ENCODE peak calls at places on chromosomes 7 and 10, in five cellular contexts. One of them, this sample, is unnamed.

GRCh38 chr10:36888925-36889573 is 236.3 kb upstream of the ANKRD30A start:
- DNase-seq in lower leg skin: no peak
- DNase-seq in GM12891: peak; percentile 5
- DNase-seq in body of pancreas: peak; percentile 30
- DNase-seq in sigmoid colon: no peak
- DNase-seq in this sample: peak; percentile 77

GRCh38 chr7:49001610-49002033 is 77.3 kb downstream of the CDC14C start:
- DNase-seq in lower leg skin: no peak
- DNase-seq in GM12891: no peak
- DNase-seq in body of pancreas: peak; percentile 13
- DNase-seq in sigmoid colon: no peak
- DNase-seq in this sample: no peak

GRCh38 chr10:29377333-29377961 is 88.6 kb downstream of the LYZL1 start:
- DNase-seq in lower leg skin: no peak
- DNase-seq in GM12891: no peak
- DNase-seq in body of pancreas: peak; percentile 23
- DNase-seq in sigmoid colon: no peak
- DNase-seq in this sample: no peak

GRCh38 chr7:124945680-124946079 is 16.1 kb upstream of the POT1 start:
- DNase-seq in lower leg skin: no peak
- DNase-seq in GM12891: no peak
- DNase-seq in body of pancreas: no peak
- DNase-seq in sigmoid colon: no peak
- DNase-seq in this sample: no peak

GRCh38 chr7:75968561-75969001 is 25.8 kb downstream of the TMEM120A start:
- DNase-seq in lower leg skin: no peak
- DNase-seq in GM12891: no peak
- DNase-seq in body of pancreas: no peak
- DNase-seq in sigmoid colon: peak; percentile 88
- DNase-seq in this sample: peak; percentile 89

GRCh38 chr10:12483996-12484944 is 134.9 kb downstream of the CAMK1D start:
- DNase-seq in lower leg skin: no peak
- DNase-seq in GM12891: no peak
- DNase-seq in body of pancreas: no peak
- DNase-seq in sigmoid colon: no peak
- DNase-seq in this sample: no peak

GRCh38 chr7:11343818-11344413 is 370.2 kb downstream of the PHF14 start:
- DNase-seq in lower leg skin: no peak
- DNase-seq in GM12891: no peak
- DNase-seq in body of pancreas: no peak
- DNase-seq in sigmoid colon: no peak
- DNase-seq in this sample: peak; percentile 1

GRCh38 chr10:121165276-121165675 is 314.1 kb downstream of the WDR11 start:
- DNase-seq in lower leg skin: no peak
- DNase-seq in GM12891: no peak
- DNase-seq in body of pancreas: no peak
- DNase-seq in sigmoid colon: no peak
- DNase-seq in this sample: no peak

GRCh38 chr7:131486346-131486745 is 70.1 kb downstream of the PODXL start:
- DNase-seq in lower leg skin: no peak
- DNase-seq in GM12891: no peak
- DNase-seq in body of pancreas: no peak
- DNase-seq in sigmoid colon: no peak
- DNase-seq in this sample: no peak

GRCh38 chr10:86961481-86962091 is 3.2 kb downstream of the SNCG start:
- DNase-seq in lower leg skin: no peak
- DNase-seq in GM12891: no peak
- DNase-seq in body of pancreas: no peak
- DNase-seq in sigmoid colon: peak; percentile 53
- DNase-seq in this sample: no peak

GRCh38 chr10:77264107-77264506 is 373.5 kb downstream of the KCNMA1 start:
- DNase-seq in lower leg skin: no peak
- DNase-seq in GM12891: no peak
- DNase-seq in body of pancreas: no peak
- DNase-seq in sigmoid colon: no peak
- DNase-seq in this sample: no peak

GRCh38 chr10:73860050-73860491 is 14.3 kb downstream of the CAMK2G start:
- DNase-seq in lower leg skin: no peak
- DNase-seq in GM12891: no peak
- DNase-seq in body of pancreas: no peak
- DNase-seq in sigmoid colon: no peak
- DNase-seq in this sample: no peak

GRCh38 chr10:48253970-48254657 is 20.4 kb downstream of the FRMPD2 start:
- DNase-seq in lower leg skin: no peak
- DNase-seq in GM12891: no peak
- DNase-seq in body of pancreas: no peak
- DNase-seq in sigmoid colon: peak; percentile 24
- DNase-seq in this sample: no peak

GRCh38 chr7:43232376-43232775 is 119.9 kb downstream of the HECW1 start:
- DNase-seq in lower leg skin: no peak
- DNase-seq in GM12891: no peak
- DNase-seq in body of pancreas: no peak
- DNase-seq in sigmoid colon: no peak
- DNase-seq in this sample: no peak

GRCh38 chr10:77029684-77030407 is 607.8 kb downstream of the KCNMA1 start:
- DNase-seq in lower leg skin: no peak
- DNase-seq in GM12891: no peak
- DNase-seq in body of pancreas: no peak
- DNase-seq in sigmoid colon: no peak
- DNase-seq in this sample: no peak

GRCh38 chr10:17348111-17349008 is 106.0 kb downstream of the ST8SIA6 start:
- DNase-seq in lower leg skin: no peak
- DNase-seq in GM12891: no peak
- DNase-seq in body of pancreas: peak; percentile 84
- DNase-seq in sigmoid colon: peak; percentile 70
- DNase-seq in this sample: peak; percentile 67

GRCh38 chr10:17343118-17343517 is 111.3 kb downstream of the ST8SIA6 start:
- DNase-seq in lower leg skin: no peak
- DNase-seq in GM12891: no peak
- DNase-seq in body of pancreas: no peak
- DNase-seq in sigmoid colon: no peak
- DNase-seq in this sample: no peak

GRCh38 chr10:17349009-17349349 is 105.4 kb downstream of the ST8SIA6 start:
- DNase-seq in lower leg skin: no peak
- DNase-seq in GM12891: no peak
- DNase-seq in body of pancreas: no peak
- DNase-seq in sigmoid colon: no peak
- DNase-seq in this sample: no peak

GRCh38 chr10:17340144-17340829 is 112.2 kb downstream of the VIM start:
- DNase-seq in lower leg skin: no peak
- DNase-seq in GM12891: no peak
- DNase-seq in body of pancreas: no peak
- DNase-seq in sigmoid colon: no peak
- DNase-seq in this sample: no peak

DNA sequence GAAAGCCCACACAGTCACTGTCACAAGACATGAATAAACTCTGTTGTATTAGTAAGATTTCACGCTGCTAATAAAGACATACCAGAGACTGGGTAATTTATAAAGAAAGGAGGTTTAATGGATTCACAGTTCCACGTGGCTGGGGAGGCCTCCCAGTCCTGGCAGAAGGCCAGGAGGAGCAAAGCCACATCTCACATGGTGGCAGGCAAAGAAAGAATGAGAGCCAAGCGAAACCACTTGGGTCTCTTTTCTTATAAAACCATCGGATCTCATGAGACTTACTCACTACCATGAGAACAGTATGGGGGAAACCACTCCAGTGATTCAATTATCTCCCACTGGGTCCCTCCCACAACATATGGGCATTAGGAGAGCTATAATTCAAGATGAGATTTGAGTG is 110.2 kb downstream of the ST8SIA6 start:
- DNase-seq in lower leg skin: no peak
- DNase-seq in GM12891: no peak
- DNase-seq in body of pancreas: no peak
- DNase-seq in sigmoid colon: no peak
- DNase-seq in this sample: no peak
- TF ChIP-seq POLR2A in lower leg skin: no peak
- TF ChIP-seq POLR2A in GM12891: no peak
- TF ChIP-seq POLR2A in body of pancreas: no peak
- TF ChIP-seq POLR2A in sigmoid colon: no peak
- TF ChIP-seq POLR2A in this sample: no peak

GRCh38 chr7:2019693-2020511 is 212.8 kb downstream of the MAD1L1 start:
- DNase-seq in lower leg skin: peak; percentile 50
- DNase-seq in GM12891: peak; percentile 80
- DNase-seq in body of pancreas: peak; percentile 30
- DNase-seq in sigmoid colon: peak; percentile 78
- DNase-seq in this sample: peak; percentile 59
- TF ChIP-seq POLR2A in lower leg skin: no peak
- TF ChIP-seq POLR2A in GM12891: no peak
- TF ChIP-seq POLR2A in body of pancreas: peak; percentile 39
- TF ChIP-seq POLR2A in sigmoid colon: no peak
- TF ChIP-seq POLR2A in this sample: no peak

GRCh38 chr10:114650831-114651230 is 7.2 kb downstream of the ABLIM1 start:
- DNase-seq in lower leg skin: no peak
- DNase-seq in GM12891: no peak
- DNase-seq in body of pancreas: no peak
- DNase-seq in sigmoid colon: no peak
- DNase-seq in this sample: no peak
- TF ChIP-seq POLR2A in lower leg skin: no peak
- TF ChIP-seq POLR2A in GM12891: no peak
- TF ChIP-seq POLR2A in body of pancreas: no peak
- TF ChIP-seq POLR2A in sigmoid colon: no peak
- TF ChIP-seq POLR2A in this sample: no peak

GRCh38 chr10:119045561-119045960 is 16.0 kb downstream of the NANOS1 start:
- DNase-seq in lower leg skin: no peak
- DNase-seq in GM12891: no peak
- DNase-seq in body of pancreas: no peak
- DNase-seq in sigmoid colon: no peak
- DNase-seq in this sample: no peak

GRCh38 chr10:119039161-119039560 is 9.6 kb downstream of the NANOS1 start:
- DNase-seq in lower leg skin: no peak
- DNase-seq in GM12891: no peak
- DNase-seq in body of pancreas: no peak
- DNase-seq in sigmoid colon: no peak
- DNase-seq in this sample: no peak

GRCh38 chr10:119041332-119041731 is 11.8 kb downstream of the NANOS1 start:
- DNase-seq in lower leg skin: no peak
- DNase-seq in GM12891: no peak
- DNase-seq in body of pancreas: no peak
- DNase-seq in sigmoid colon: no peak
- DNase-seq in this sample: no peak

DNA sequence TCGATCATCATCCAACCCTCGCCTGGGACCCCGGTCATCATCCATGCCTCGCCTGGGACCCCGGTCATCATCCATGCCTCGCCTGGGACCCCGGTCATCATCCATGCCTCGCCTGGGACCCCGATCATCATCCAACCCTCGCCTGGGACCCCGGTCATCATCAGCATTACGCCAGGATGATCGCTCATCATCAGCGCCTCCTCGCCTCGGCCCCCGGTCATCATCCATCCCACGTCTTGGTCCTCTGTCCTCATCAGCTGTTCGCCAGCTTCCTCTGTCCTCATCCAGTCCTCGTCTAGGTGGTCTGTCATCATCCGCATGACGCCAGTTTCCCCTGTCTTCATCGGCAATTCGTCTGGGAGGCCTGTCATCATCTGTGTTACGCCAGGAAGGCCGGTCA is 12.7 kb downstream of the NANOS1 start:
- DNase-seq in lower leg skin: no peak
- DNase-seq in GM12891: no peak
- DNase-seq in body of pancreas: no peak
- DNase-seq in sigmoid colon: no peak
- DNase-seq in this sample: no peak
- TF ChIP-seq POLR2A in lower leg skin: no peak
- TF ChIP-seq POLR2A in GM12891: peak; percentile 36
- TF ChIP-seq POLR2A in body of pancreas: no peak
- TF ChIP-seq POLR2A in sigmoid colon: no peak
- TF ChIP-seq POLR2A in this sample: no peak

GRCh38 chr10:62651341-62651740 is 153.2 kb upstream of the ADO start:
- DNase-seq in lower leg skin: no peak
- DNase-seq in GM12891: no peak
- DNase-seq in body of pancreas: no peak
- DNase-seq in sigmoid colon: no peak
- DNase-seq in this sample: no peak

GRCh38 chr10:62652564-62652963 is 152.0 kb upstream of the ADO start:
- DNase-seq in lower leg skin: no peak
- DNase-seq in GM12891: no peak
- DNase-seq in body of pancreas: no peak
- DNase-seq in sigmoid colon: no peak
- DNase-seq in this sample: no peak

GRCh38 chr10:62654966-62655336 is 149.6 kb upstream of the ADO start:
- DNase-seq in lower leg skin: no peak
- DNase-seq in GM12891: no peak
- DNase-seq in body of pancreas: no peak
- DNase-seq in sigmoid colon: no peak
- DNase-seq in this sample: no peak

GRCh38 chr10:62652114-62652513 is 152.4 kb upstream of the ADO start:
- DNase-seq in lower leg skin: no peak
- DNase-seq in GM12891: no peak
- DNase-seq in body of pancreas: no peak
- DNase-seq in sigmoid colon: no peak
- DNase-seq in this sample: no peak

GRCh38 chr10:62653254-62653653 is 151.3 kb upstream of the ADO start:
- DNase-seq in lower leg skin: no peak
- DNase-seq in GM12891: peak; percentile 18
- DNase-seq in body of pancreas: no peak
- DNase-seq in sigmoid colon: no peak
- DNase-seq in this sample: no peak
- TF ChIP-seq POLR2A in lower leg skin: no peak
- TF ChIP-seq POLR2A in GM12891: no peak
- TF ChIP-seq POLR2A in body of pancreas: no peak
- TF ChIP-seq POLR2A in sigmoid colon: no peak
- TF ChIP-seq POLR2A in this sample: no peak

GRCh38 chr10:43396928-43397624 is 11.9 kb downstream of the HNRNPF start:
- DNase-seq in lower leg skin: peak; percentile 87
- DNase-seq in GM12891: peak; percentile 84
- DNase-seq in body of pancreas: peak; percentile 94
- DNase-seq in sigmoid colon: peak; percentile 94
- DNase-seq in this sample: peak; percentile 96

GRCh38 chr10:43399911-43400310 is 9.1 kb downstream of the HNRNPF start:
- DNase-seq in lower leg skin: no peak
- DNase-seq in GM12891: no peak
- DNase-seq in body of pancreas: no peak
- DNase-seq in sigmoid colon: peak; percentile 19
- DNase-seq in this sample: no peak

GRCh38 chr10:43396061-43396927 is 12.7 kb downstream of the HNRNPF start:
- DNase-seq in lower leg skin: peak; percentile 62
- DNase-seq in GM12891: peak; percentile 86
- DNase-seq in body of pancreas: peak; percentile 81
- DNase-seq in sigmoid colon: peak; percentile 91
- DNase-seq in this sample: peak; percentile 83

GRCh38 chr10:43401627-43402026 is 7.4 kb downstream of the HNRNPF start:
- DNase-seq in lower leg skin: no peak
- DNase-seq in GM12891: no peak
- DNase-seq in body of pancreas: no peak
- DNase-seq in sigmoid colon: no peak
- DNase-seq in this sample: no peak

GRCh38 chr10:43398939-43399871 is 9.8 kb downstream of the HNRNPF start:
- DNase-seq in lower leg skin: no peak
- DNase-seq in GM12891: no peak
- DNase-seq in body of pancreas: no peak
- DNase-seq in sigmoid colon: peak; percentile 45
- DNase-seq in this sample: peak; percentile 48
- TF ChIP-seq POLR2A in lower leg skin: no peak
- TF ChIP-seq POLR2A in GM12891: peak; percentile 14
- TF ChIP-seq POLR2A in body of pancreas: no peak
- TF ChIP-seq POLR2A in sigmoid colon: no peak
- TF ChIP-seq POLR2A in this sample: no peak